ENCODE peak calls at places on chromosome 22, in four cellular contexts. Z is cardiac fibroblast, I is HEK293T, W is IMR-90. M is an unnamed sample.

GRCh38 chr22:20771918-20772625 is 1.8 kb upstream of the SERPIND1 start:
- DNase-seq in Z (no peak), I (no peak), W (no peak), M (no peak)

GRCh38 chr22:19716829-19717105 is 2.5 kb downstream of the SEPTIN5 start:
- DNase-seq in Z (no peak), I (no peak), W (no peak), M (no peak)

GRCh38 chr22:24427500-24428164 is at the start of gene ADORA2A:
- DNase-seq in Z (no peak), I (no peak), W (no peak), M (no peak)

GRCh38 chr22:24763872-24764485 is 10.5 kb downstream of the PIWIL3 start:
- DNase-seq in Z (no peak), I (no peak), W (no peak), M (no peak)

GRCh38 chr22:33054276-33054675 is 3.9 kb downstream of the SYN3 start:
- DNase-seq in Z (no peak), I (no peak), W (no peak), M (no peak)

GRCh38 chr22:39292561-39293074 is 26.8 kb downstream of the RPL3 start:
- DNase-seq in Z (peak), I (peak), W (peak), M (peak)

GRCh38 chr22:30298005-30298701 is 8.8 kb upstream of the CASTOR1 start:
- DNase-seq in Z (no peak), I (no peak), W (no peak), M (no peak)

GRCh38 chr22:29994027-29994715 is 86.1 kb upstream of the HORMAD2 start:
- DNase-seq in Z (peak), I (no peak), W (peak), M (peak)

GRCh38 chr22:46362221-46362933 is 26.9 kb downstream of the TRMU start:
- DNase-seq in Z (no peak), I (no peak), W (peak), M (no peak)

GRCh38 chr22:49178246-49179005 is 649.2 kb downstream of the BRD1 start:
- DNase-seq in Z (no peak), I (no peak), W (no peak), M (no peak)

GRCh38 chr22:48567213-48567975 is 1260.3 kb downstream of the BRD1 start:
- DNase-seq in Z (no peak), I (no peak), W (no peak), M (no peak)

GRCh38 chr22:19138217-19139000 is 6.0 kb downstream of the ESS2 start:
- DNase-seq in Z (no peak), I (peak), W (no peak), M (no peak)

GRCh38 chr22:44542561-44543222 is 44.7 kb upstream of the RTL6 start:
- DNase-seq in Z (no peak), I (no peak), W (no peak), M (no peak)

GRCh38 chr22:23833017-23833795 is 5.6 kb downstream of the DERL3 start:
- DNase-seq in Z (no peak), I (no peak), W (no peak), M (no peak)